ENCODE peak calls at places on chromosomes 5 and 9, in nine cellular contexts. One of them, this sample, is unnamed.

GRCh38 chr5:129063483-129064136 is 30.9 kb upstream of the ISOC1 start:
- DNase-seq in C1 segment of cervical spinal cord: peak
- DNase-seq in amygdala: peak
- DNase-seq in NCI-H2171: no peak
- DNase-seq in iris pigment epithelial cell: no peak
- DNase-seq in tibial artery: no peak
- DNase-seq in GM12892: no peak
- DNase-seq in HFFc6: no peak
- DNase-seq in stimulated activated CD4-positive, alpha-beta T cell treated with anti-CD3 and anti-CD28 coated beads, Interleukin-12 subunit alpha, Interleukin-12 subunit beta, amount 100 ng/mL, for 4 hours: no peak
- DNase-seq in this sample: no peak

GRCh38 chr5:11329676-11330075 is 568.6 kb upstream of the DAP start:
- DNase-seq in tibial artery: no peak
- DNase-seq in GM12892: no peak
- DNase-seq in NCI-H2171: no peak
- DNase-seq in HFFc6: no peak
- DNase-seq in C1 segment of cervical spinal cord: no peak
- DNase-seq in stimulated activated CD4-positive, alpha-beta T cell treated with anti-CD3 and anti-CD28 coated beads, Interleukin-12 subunit alpha, Interleukin-12 subunit beta, amount 100 ng/mL, for 4 hours: no peak
- DNase-seq in iris pigment epithelial cell: no peak
- DNase-seq in amygdala: peak
- DNase-seq in this sample: no peak

GRCh38 chr5:142697356-142697807 is 11.5 kb upstream of the FGF1 start:
- DNase-seq in amygdala: no peak
- DNase-seq in HFFc6: peak
- DNase-seq in GM12892: no peak
- DNase-seq in NCI-H2171: no peak
- DNase-seq in stimulated activated CD4-positive, alpha-beta T cell treated with anti-CD3 and anti-CD28 coated beads, Interleukin-12 subunit alpha, Interleukin-12 subunit beta, amount 100 ng/mL, for 4 hours: no peak
- DNase-seq in C1 segment of cervical spinal cord: no peak
- DNase-seq in tibial artery: peak
- DNase-seq in iris pigment epithelial cell: peak
- DNase-seq in this sample: no peak

GRCh38 chr5:77133061-77133758 is 46.1 kb upstream of the ZBED3 start:
- DNase-seq in GM12892: no peak
- DNase-seq in HFFc6: peak
- DNase-seq in C1 segment of cervical spinal cord: peak
- DNase-seq in stimulated activated CD4-positive, alpha-beta T cell treated with anti-CD3 and anti-CD28 coated beads, Interleukin-12 subunit alpha, Interleukin-12 subunit beta, amount 100 ng/mL, for 4 hours: no peak
- DNase-seq in iris pigment epithelial cell: peak
- DNase-seq in NCI-H2171: no peak
- DNase-seq in tibial artery: peak
- DNase-seq in amygdala: peak
- DNase-seq in this sample: no peak

GRCh38 chr9:129509508-129509907 is 111.4 kb downstream of the C9orf50 start:
- DNase-seq in HFFc6: peak
- DNase-seq in stimulated activated CD4-positive, alpha-beta T cell treated with anti-CD3 and anti-CD28 coated beads, Interleukin-12 subunit alpha, Interleukin-12 subunit beta, amount 100 ng/mL, for 4 hours: no peak
- DNase-seq in NCI-H2171: no peak
- DNase-seq in tibial artery: no peak
- DNase-seq in GM12892: no peak
- DNase-seq in amygdala: no peak
- DNase-seq in iris pigment epithelial cell: peak
- DNase-seq in C1 segment of cervical spinal cord: no peak
- DNase-seq in this sample: no peak

GRCh38 chr5:100902406-100903035 is 561 bp downstream of the ST8SIA4 start:
- DNase-seq in NCI-H2171: no peak
- DNase-seq in stimulated activated CD4-positive, alpha-beta T cell treated with anti-CD3 and anti-CD28 coated beads, Interleukin-12 subunit alpha, Interleukin-12 subunit beta, amount 100 ng/mL, for 4 hours: peak
- DNase-seq in GM12892: no peak
- DNase-seq in HFFc6: no peak
- DNase-seq in C1 segment of cervical spinal cord: no peak
- DNase-seq in tibial artery: no peak
- DNase-seq in amygdala: no peak
- DNase-seq in iris pigment epithelial cell: peak
- DNase-seq in this sample: no peak

GRCh38 chr5:88659529-88660325 is 223.3 kb downstream of the MEF2C start:
- DNase-seq in NCI-H2171: no peak
- DNase-seq in GM12892: no peak
- DNase-seq in iris pigment epithelial cell: no peak
- DNase-seq in tibial artery: no peak
- DNase-seq in HFFc6: no peak
- DNase-seq in amygdala: peak
- DNase-seq in stimulated activated CD4-positive, alpha-beta T cell treated with anti-CD3 and anti-CD28 coated beads, Interleukin-12 subunit alpha, Interleukin-12 subunit beta, amount 100 ng/mL, for 4 hours: no peak
- DNase-seq in C1 segment of cervical spinal cord: peak
- DNase-seq in this sample: no peak

GRCh38 chr9:7791364-7791763 is 8.2 kb downstream of the DMAC1 start:
- DNase-seq in amygdala: no peak
- DNase-seq in HFFc6: no peak
- DNase-seq in stimulated activated CD4-positive, alpha-beta T cell treated with anti-CD3 and anti-CD28 coated beads, Interleukin-12 subunit alpha, Interleukin-12 subunit beta, amount 100 ng/mL, for 4 hours: no peak
- DNase-seq in NCI-H2171: no peak
- DNase-seq in tibial artery: no peak
- DNase-seq in C1 segment of cervical spinal cord: no peak
- DNase-seq in GM12892: no peak
- DNase-seq in iris pigment epithelial cell: no peak
- DNase-seq in this sample: no peak

GRCh38 chr5:612498-613424 is 621 bp downstream of the CEP72 start:
- DNase-seq in C1 segment of cervical spinal cord: no peak
- DNase-seq in amygdala: no peak
- DNase-seq in tibial artery: no peak
- DNase-seq in NCI-H2171: no peak
- DNase-seq in iris pigment epithelial cell: peak
- DNase-seq in GM12892: no peak
- DNase-seq in HFFc6: no peak
- DNase-seq in stimulated activated CD4-positive, alpha-beta T cell treated with anti-CD3 and anti-CD28 coated beads, Interleukin-12 subunit alpha, Interleukin-12 subunit beta, amount 100 ng/mL, for 4 hours: no peak
- DNase-seq in this sample: no peak

GRCh38 chr5:136028782-136029742 is at the start of gene TGFBI:
- DNase-seq in iris pigment epithelial cell: peak
- DNase-seq in amygdala: no peak
- DNase-seq in stimulated activated CD4-positive, alpha-beta T cell treated with anti-CD3 and anti-CD28 coated beads, Interleukin-12 subunit alpha, Interleukin-12 subunit beta, amount 100 ng/mL, for 4 hours: peak
- DNase-seq in C1 segment of cervical spinal cord: peak
- DNase-seq in tibial artery: peak
- DNase-seq in NCI-H2171: no peak
- DNase-seq in GM12892: no peak
- DNase-seq in HFFc6: peak
- DNase-seq in this sample: no peak

GRCh38 chr5:36492998-36493655 is 113.3 kb upstream of the SLC1A3 start:
- DNase-seq in tibial artery: no peak
- DNase-seq in GM12892: no peak
- DNase-seq in C1 segment of cervical spinal cord: no peak
- DNase-seq in amygdala: no peak
- DNase-seq in stimulated activated CD4-positive, alpha-beta T cell treated with anti-CD3 and anti-CD28 coated beads, Interleukin-12 subunit alpha, Interleukin-12 subunit beta, amount 100 ng/mL, for 4 hours: no peak
- DNase-seq in NCI-H2171: no peak
- DNase-seq in iris pigment epithelial cell: peak
- DNase-seq in HFFc6: peak
- DNase-seq in this sample: no peak

GRCh38 chr5:132283423-132284043 is 10.7 kb upstream of the SLC22A4 start:
- DNase-seq in tibial artery: no peak
- DNase-seq in NCI-H2171: no peak
- DNase-seq in stimulated activated CD4-positive, alpha-beta T cell treated with anti-CD3 and anti-CD28 coated beads, Interleukin-12 subunit alpha, Interleukin-12 subunit beta, amount 100 ng/mL, for 4 hours: no peak
- DNase-seq in iris pigment epithelial cell: peak
- DNase-seq in GM12892: no peak
- DNase-seq in HFFc6: peak
- DNase-seq in amygdala: no peak
- DNase-seq in C1 segment of cervical spinal cord: no peak
- DNase-seq in this sample: no peak

GRCh38 chr9:93576296-93577044 is at the start of gene PHF2:
- DNase-seq in GM12892: peak
- DNase-seq in NCI-H2171: peak
- DNase-seq in stimulated activated CD4-positive, alpha-beta T cell treated with anti-CD3 and anti-CD28 coated beads, Interleukin-12 subunit alpha, Interleukin-12 subunit beta, amount 100 ng/mL, for 4 hours: peak
- DNase-seq in amygdala: peak
- DNase-seq in C1 segment of cervical spinal cord: peak
- DNase-seq in iris pigment epithelial cell: no peak
- DNase-seq in HFFc6: no peak
- DNase-seq in tibial artery: no peak
- DNase-seq in this sample: no peak

GRCh38 chr9:76526026-76526425 is 67.0 kb downstream of the GCNT1 start:
- DNase-seq in tibial artery: no peak
- DNase-seq in stimulated activated CD4-positive, alpha-beta T cell treated with anti-CD3 and anti-CD28 coated beads, Interleukin-12 subunit alpha, Interleukin-12 subunit beta, amount 100 ng/mL, for 4 hours: no peak
- DNase-seq in amygdala: no peak
- DNase-seq in iris pigment epithelial cell: no peak
- DNase-seq in HFFc6: no peak
- DNase-seq in C1 segment of cervical spinal cord: no peak
- DNase-seq in GM12892: no peak
- DNase-seq in NCI-H2171: no peak
- DNase-seq in this sample: no peak

GRCh38 chr5:68303754-68304420 is 88.3 kb downstream of the PIK3R1 start:
- DNase-seq in C1 segment of cervical spinal cord: no peak
- DNase-seq in iris pigment epithelial cell: no peak
- DNase-seq in HFFc6: no peak
- DNase-seq in GM12892: no peak
- DNase-seq in stimulated activated CD4-positive, alpha-beta T cell treated with anti-CD3 and anti-CD28 coated beads, Interleukin-12 subunit alpha, Interleukin-12 subunit beta, amount 100 ng/mL, for 4 hours: no peak
- DNase-seq in tibial artery: no peak
- DNase-seq in amygdala: no peak
- DNase-seq in NCI-H2171: no peak
- DNase-seq in this sample: no peak

GRCh38 chr9:87606921-87607521 is 109.4 kb downstream of the DAPK1 start:
- DNase-seq in tibial artery: no peak
- DNase-seq in C1 segment of cervical spinal cord: no peak
- DNase-seq in NCI-H2171: no peak
- DNase-seq in GM12892: no peak
- DNase-seq in amygdala: no peak
- DNase-seq in stimulated activated CD4-positive, alpha-beta T cell treated with anti-CD3 and anti-CD28 coated beads, Interleukin-12 subunit alpha, Interleukin-12 subunit beta, amount 100 ng/mL, for 4 hours: no peak
- DNase-seq in iris pigment epithelial cell: peak
- DNase-seq in HFFc6: peak
- DNase-seq in this sample: no peak

GRCh38 chr5:6674421-6674820 is 38.8 kb upstream of the TENT4A start:
- DNase-seq in stimulated activated CD4-positive, alpha-beta T cell treated with anti-CD3 and anti-CD28 coated beads, Interleukin-12 subunit alpha, Interleukin-12 subunit beta, amount 100 ng/mL, for 4 hours: no peak
- DNase-seq in C1 segment of cervical spinal cord: no peak
- DNase-seq in amygdala: no peak
- DNase-seq in NCI-H2171: peak
- DNase-seq in GM12892: no peak
- DNase-seq in iris pigment epithelial cell: no peak
- DNase-seq in tibial artery: no peak
- DNase-seq in HFFc6: no peak
- DNase-seq in this sample: no peak

GRCh38 chr5:176700239-176700847 is 53.1 kb downstream of the TSPAN17 start:
- DNase-seq in C1 segment of cervical spinal cord: peak
- DNase-seq in tibial artery: no peak
- DNase-seq in HFFc6: no peak
- DNase-seq in stimulated activated CD4-positive, alpha-beta T cell treated with anti-CD3 and anti-CD28 coated beads, Interleukin-12 subunit alpha, Interleukin-12 subunit beta, amount 100 ng/mL, for 4 hours: no peak
- DNase-seq in NCI-H2171: no peak
- DNase-seq in iris pigment epithelial cell: peak
- DNase-seq in GM12892: no peak
- DNase-seq in amygdala: peak
- DNase-seq in this sample: no peak

GRCh38 chr5:131769961-131770360 is 26.9 kb downstream of the FNIP1 start:
- DNase-seq in stimulated activated CD4-positive, alpha-beta T cell treated with anti-CD3 and anti-CD28 coated beads, Interleukin-12 subunit alpha, Interleukin-12 subunit beta, amount 100 ng/mL, for 4 hours: no peak
- DNase-seq in amygdala: no peak
- DNase-seq in GM12892: no peak
- DNase-seq in NCI-H2171: no peak
- DNase-seq in HFFc6: no peak
- DNase-seq in iris pigment epithelial cell: no peak
- DNase-seq in C1 segment of cervical spinal cord: no peak
- DNase-seq in tibial artery: no peak
- DNase-seq in this sample: no peak

GRCh38 chr5:23269981-23270380 is 237.4 kb upstream of the PRDM9 start:
- DNase-seq in tibial artery: no peak
- DNase-seq in GM12892: no peak
- DNase-seq in HFFc6: no peak
- DNase-seq in NCI-H2171: no peak
- DNase-seq in stimulated activated CD4-positive, alpha-beta T cell treated with anti-CD3 and anti-CD28 coated beads, Interleukin-12 subunit alpha, Interleukin-12 subunit beta, amount 100 ng/mL, for 4 hours: no peak
- DNase-seq in iris pigment epithelial cell: peak
- DNase-seq in amygdala: no peak
- DNase-seq in C1 segment of cervical spinal cord: no peak
- DNase-seq in this sample: no peak

GRCh38 chr9:81416476-81417298 is 272.7 kb downstream of the TLE1 start:
- DNase-seq in stimulated activated CD4-positive, alpha-beta T cell treated with anti-CD3 and anti-CD28 coated beads, Interleukin-12 subunit alpha, Interleukin-12 subunit beta, amount 100 ng/mL, for 4 hours: no peak
- DNase-seq in NCI-H2171: no peak
- DNase-seq in amygdala: no peak
- DNase-seq in iris pigment epithelial cell: peak
- DNase-seq in tibial artery: no peak
- DNase-seq in C1 segment of cervical spinal cord: no peak
- DNase-seq in GM12892: no peak
- DNase-seq in HFFc6: peak
- DNase-seq in this sample: no peak

GRCh38 chr5:151264113-151264512 is 11.1 kb downstream of the GM2A start:
- DNase-seq in iris pigment epithelial cell: peak
- DNase-seq in stimulated activated CD4-positive, alpha-beta T cell treated with anti-CD3 and anti-CD28 coated beads, Interleukin-12 subunit alpha, Interleukin-12 subunit beta, amount 100 ng/mL, for 4 hours: no peak
- DNase-seq in NCI-H2171: no peak
- DNase-seq in C1 segment of cervical spinal cord: no peak
- DNase-seq in HFFc6: peak
- DNase-seq in tibial artery: no peak
- DNase-seq in amygdala: no peak
- DNase-seq in GM12892: no peak
- DNase-seq in this sample: no peak

GRCh38 chr9:127509261-127509954 is 58.1 kb downstream of the LRSAM1 start:
- DNase-seq in tibial artery: no peak
- DNase-seq in iris pigment epithelial cell: no peak
- DNase-seq in GM12892: no peak
- DNase-seq in C1 segment of cervical spinal cord: no peak
- DNase-seq in stimulated activated CD4-positive, alpha-beta T cell treated with anti-CD3 and anti-CD28 coated beads, Interleukin-12 subunit alpha, Interleukin-12 subunit beta, amount 100 ng/mL, for 4 hours: no peak
- DNase-seq in NCI-H2171: no peak
- DNase-seq in amygdala: no peak
- DNase-seq in HFFc6: no peak
- DNase-seq in this sample: no peak

GRCh38 chr9:89482950-89483349 is 15.0 kb downstream of the SEMA4D start:
- DNase-seq in HFFc6: no peak
- DNase-seq in stimulated activated CD4-positive, alpha-beta T cell treated with anti-CD3 and anti-CD28 coated beads, Interleukin-12 subunit alpha, Interleukin-12 subunit beta, amount 100 ng/mL, for 4 hours: no peak
- DNase-seq in C1 segment of cervical spinal cord: peak
- DNase-seq in GM12892: no peak
- DNase-seq in amygdala: no peak
- DNase-seq in NCI-H2171: no peak
- DNase-seq in tibial artery: no peak
- DNase-seq in iris pigment epithelial cell: no peak
- DNase-seq in this sample: no peak

GRCh38 chr9:130681769-130682489 is 11.7 kb upstream of the EXOSC2 start:
- DNase-seq in C1 segment of cervical spinal cord: peak
- DNase-seq in amygdala: no peak
- DNase-seq in GM12892: no peak
- DNase-seq in tibial artery: no peak
- DNase-seq in iris pigment epithelial cell: no peak
- DNase-seq in stimulated activated CD4-positive, alpha-beta T cell treated with anti-CD3 and anti-CD28 coated beads, Interleukin-12 subunit alpha, Interleukin-12 subunit beta, amount 100 ng/mL, for 4 hours: peak
- DNase-seq in NCI-H2171: no peak
- DNase-seq in HFFc6: no peak
- DNase-seq in this sample: no peak